ENCODE peak calls at places on chromosomes 11 and 22, in ten cellular contexts. G is T1000; N is mesothelial cell of epicardium; X is lower lobe of right lung; A is heart left ventricle; F is activated naive CD4-positive, alpha-beta T cell; D is activated T-cell treated with anti-CD3 and anti-CD28 coated beads for 4 hours; K is T-helper 1 cell; C is H54; Q is CD14-positive monocyte. I is an unnamed sample.

GRCh38 chr11:73295259-73295995 is 12.6 kb upstream of the ARHGEF17 start:
- DNase-seq in G (peak), N (no peak), X (peak), A (peak), F (peak), D (peak), K (peak), C (peak), Q (peak), I (no peak)

GRCh38 chr22:37501610-37502341 is 15.6 kb upstream of the MFNG start:
- DNase-seq in G (no peak), N (no peak), X (peak), A (peak), F (no peak), D (no peak), K (no peak), C (no peak), Q (no peak), I (no peak)

GRCh38 chr22:49398646-49399045 is 429.0 kb downstream of the BRD1 start:
- DNase-seq in G (no peak), N (no peak), X (no peak), A (no peak), F (no peak), D (no peak), K (no peak), C (no peak), Q (no peak), I (no peak)

GRCh38 chr22:29268511-29269229 is 602 bp downstream of the EWSR1 start:
- DNase-seq in G (peak), N (no peak), X (peak), A (peak), F (peak), D (peak), K (peak), C (no peak), Q (no peak), I (no peak)

GRCh38 chr22:30947821-30948454 is 20.6 kb downstream of the MORC2 start:
- DNase-seq in G (no peak), N (no peak), X (no peak), A (no peak), F (no peak), D (no peak), K (no peak), C (no peak), Q (no peak), I (no peak)

GRCh38 chr11:114762437-114762836 is 84.1 kb downstream of the NXPE2 start:
- DNase-seq in G (no peak), N (peak), X (peak), A (peak), F (no peak), D (no peak), K (no peak), C (peak), Q (no peak), I (no peak)

GRCh38 chr11:77091146-77091940 is 11.3 kb upstream of the OMP start:
- DNase-seq in G (peak), N (peak), X (peak), A (peak), F (peak), D (peak), K (peak), C (peak), Q (peak), I (peak)

GRCh38 chr22:22087854-22088657 is 105.5 kb upstream of the TOP3B start:
- DNase-seq in G (no peak), N (no peak), X (no peak), A (no peak), F (no peak), D (no peak), K (no peak), C (no peak), Q (no peak), I (no peak)

GRCh38 chr11:64598106-64598796 is 7.2 kb downstream of the SLC22A12 start:
- DNase-seq in G (no peak), N (no peak), X (peak), A (no peak), F (no peak), D (no peak), K (no peak), C (no peak), Q (peak), I (no peak)

GRCh38 chr11:112285918-112286317 is 25.3 kb upstream of the PLET1 start:
- DNase-seq in G (no peak), N (no peak), X (no peak), A (no peak), F (no peak), D (no peak), K (no peak), C (no peak), Q (no peak), I (no peak)

GRCh38 chr22:37803195-37803635 is 4.5 kb upstream of the GCAT start:
- DNase-seq in G (no peak), N (no peak), X (no peak), A (no peak), F (no peak), D (no peak), K (no peak), C (no peak), Q (no peak), I (no peak)

GRCh38 chr11:69492201-69492991 is 10.9 kb downstream of the LINC01488 start:
- DNase-seq in G (no peak), N (no peak), X (peak), A (no peak), F (no peak), D (no peak), K (no peak), C (no peak), Q (no peak), I (no peak)

GRCh38 chr11:67698247-67698646 is 23.8 kb upstream of the ALDH3B2 start:
- DNase-seq in G (no peak), N (no peak), X (no peak), A (no peak), F (no peak), D (no peak), K (no peak), C (no peak), Q (no peak), I (no peak)

GRCh38 chr11:57568330-57568766 is 876 bp upstream of the UBE2L6 start:
- DNase-seq in G (no peak), N (no peak), X (no peak), A (no peak), F (peak), D (peak), K (peak), C (no peak), Q (no peak), I (no peak)

GRCh38 chr11:94880216-94880615 is 93.1 kb downstream of the CWC15 start:
- DNase-seq in G (no peak), N (no peak), X (no peak), A (no peak), F (no peak), D (no peak), K (no peak), C (no peak), Q (no peak), I (no peak)

GRCh38 chr11:113255096-113255495 is 59.3 kb upstream of the TTC12 start:
- DNase-seq in G (no peak), N (no peak), X (no peak), A (no peak), F (no peak), D (no peak), K (no peak), C (no peak), Q (no peak), I (no peak)